ENCODE peak calls at places on chromosomes 13 and 19, in four cellular contexts. G is neural progenitor cell; V is HAP-1; L is CD8-positive, alpha-beta memory T cell. Y is an unnamed sample. For H3K27me3 and H3K4me1, the result is how much of the 10 kb centered on the place peaks cover.

GRCh38 chr19:55253842-55254624 is 4.8 kb downstream of the PPP6R1 start:
- DNase-seq in G (no peak), V (no peak), L (peak), Y (peak)

GRCh38 chr13:73661066-73661465 is 473.1 kb downstream of the KLF12 start:
- DNase-seq in G (no peak), V (no peak), L (no peak), Y (no peak)

GRCh38 chr19:16920816-16921529 is 32.2 kb downstream of the F2RL3 start:
- DNase-seq in G (no peak), V (no peak), L (no peak), Y (no peak)

GRCh38 chr19:34645551-34645950 is 31.4 kb downstream of the SCGB2B2 start:
- DNase-seq in G (no peak), V (no peak), L (no peak), Y (no peak)

GRCh38 chr13:109465151-109465550 is 321.2 kb downstream of the IRS2 start:
- DNase-seq in G (no peak), V (no peak), L (no peak), Y (no peak)

GRCh38 chr13:105363747-105364177 is 1171.7 kb downstream of the EFNB2 start:
- DNase-seq in G (peak), V (no peak), L (no peak), Y (no peak)

GRCh38 chr13:44629465-44630183 is 53.5 kb upstream of the TSC22D1 start:
- DNase-seq in G (no peak), V (no peak), L (no peak), Y (no peak)

GRCh38 chr19:31055454-31055853 is 293.8 kb downstream of the TSHZ3 start:
- DNase-seq in G (no peak), V (no peak), L (no peak), Y (no peak)

GRCh38 chr19:2207991-2208860 is 27.9 kb downstream of the PLEKHJ1 start:
- DNase-seq in G (peak), V (peak), L (peak), Y (no peak)

GRCh38 chr19:38745316-38745715 is 1.0 kb upstream of the CAPN12 start:
- DNase-seq in G (no peak), V (no peak), L (no peak), Y (no peak)

GRCh38 chr13:112486386-112487126 is 101.4 kb downstream of the TUBGCP3 start:
- DNase-seq in G (peak), V (no peak), L (no peak), Y (no peak)

GRCh38 chr13:21232196-21232595 is 55.7 kb downstream of the MRPL57 start:
- DNase-seq in G (no peak), V (no peak), L (no peak), Y (no peak)

GRCh38 chr13:98275711-98276171 is 98.7 kb upstream of the RNF113B start:
- DNase-seq in G (no peak), V (no peak), L (no peak), Y (no peak)

GRCh38 chr13:110442946-110443632 is 118.4 kb downstream of the RAB20 start:
- DNase-seq in G (no peak), V (no peak), L (no peak), Y (no peak)

GRCh38 chr19:3203754-3204645 is 18.3 kb downstream of the NCLN start:
- DNase-seq in G (no peak), V (no peak), L (no peak), Y (no peak)

GRCh38 chr13:74633734-74634133 is 499.5 kb upstream of the KLF12 start:
- DNase-seq in G (no peak), V (no peak), L (no peak), Y (no peak)

GRCh38 chr13:76596216-76596615 is 290.0 kb downstream of the KCTD12 start:
- DNase-seq in G (no peak), V (no peak), L (no peak), Y (no peak)

GRCh38 chr13:105346141-105346766 is 1189.2 kb downstream of the EFNB2 start:
- DNase-seq in G (no peak), V (no peak), L (no peak), Y (no peak)

GRCh38 chr13:105202384-105202783 is 1333.1 kb downstream of the EFNB2 start:
- DNase-seq in G (peak), V (no peak), L (no peak), Y (no peak)

GRCh38 chr13:94707400-94708021 is 4.8 kb downstream of the SOX21 start:
- DNase-seq in G (peak), V (peak), L (no peak), Y (no peak)

GRCh38 chr13:33931397-33931987 is 113.5 kb downstream of the RFC3 start:
- DNase-seq in G (peak), V (peak), L (no peak), Y (no peak)

DNA sequence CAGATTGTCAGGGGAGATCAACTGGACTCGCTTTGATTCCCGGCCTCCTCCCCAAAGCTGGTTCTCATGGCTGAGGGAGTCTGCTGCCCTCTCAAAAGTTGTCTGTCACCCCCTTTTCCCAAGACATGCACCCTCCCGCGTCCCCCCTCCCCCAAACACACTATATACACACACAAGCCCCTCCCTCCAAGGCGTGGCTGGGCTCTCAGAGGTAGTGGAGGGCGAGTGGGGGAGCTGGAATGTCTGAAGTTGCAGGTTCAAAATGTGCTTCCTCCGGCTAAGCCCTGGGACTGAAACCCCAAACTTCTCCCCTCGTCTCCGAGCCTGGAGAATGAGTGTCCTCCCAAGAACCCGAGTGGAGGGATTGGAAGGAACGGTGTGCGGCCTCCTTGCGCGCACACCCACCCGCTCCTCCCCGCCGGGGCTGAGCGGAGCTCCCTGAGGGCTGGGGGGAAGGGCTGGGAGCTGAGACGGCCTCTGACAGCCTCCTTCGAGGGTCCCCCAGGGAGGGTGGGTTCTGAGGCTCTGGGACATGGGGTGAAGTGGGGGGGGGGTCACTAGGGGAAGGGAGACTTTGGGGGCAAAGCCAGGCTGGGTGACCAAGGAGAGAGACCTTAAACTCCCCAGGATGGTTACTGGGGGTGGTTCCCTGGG is 9.9 kb upstream of the MEIS3 start:
- DNase-seq in G (no peak), V (no peak), L (no peak), Y (no peak)
- H3K27me3 ChIP-seq in G (under half), V (under half), L (under half), Y (under half)

DNA sequence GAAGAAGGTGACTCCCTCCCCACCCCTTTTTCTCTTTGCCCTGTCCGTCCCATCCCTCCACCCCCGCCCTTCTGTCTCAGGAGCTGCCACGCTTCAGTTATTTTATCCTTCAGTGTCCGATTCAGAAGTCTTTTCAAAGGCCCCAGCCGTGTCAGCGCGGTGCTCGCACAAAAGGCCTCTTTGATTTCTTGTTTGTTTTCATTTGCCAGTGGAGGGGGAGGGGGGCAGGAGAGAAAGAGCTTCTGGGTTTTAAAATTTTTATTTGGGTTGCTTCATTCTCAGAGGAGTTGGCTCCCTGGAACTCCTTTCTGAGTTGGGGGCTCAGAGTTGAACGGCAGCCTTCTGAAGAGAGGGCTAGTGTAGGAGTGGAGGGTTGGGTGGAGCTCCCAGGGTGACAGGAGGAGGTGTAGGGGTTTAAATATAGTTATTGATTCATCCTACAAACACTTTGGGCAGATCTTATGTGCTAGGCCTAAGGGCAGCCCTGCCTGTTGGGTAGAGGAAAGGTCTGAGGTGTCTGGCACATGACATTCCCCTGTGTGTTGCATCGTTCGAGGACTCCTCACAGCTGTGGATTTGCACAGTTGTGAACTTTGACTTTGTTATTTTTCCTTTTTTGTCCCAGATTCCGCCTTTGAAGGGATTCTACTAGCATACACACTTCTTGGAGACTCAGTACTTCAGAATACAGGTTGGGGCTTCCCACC is 36.8 kb downstream of the NFIX start:
- DNase-seq in G (peak), V (peak), L (no peak), Y (no peak)
- H3K4me1 ChIP-seq in G (under half), V (under half), L (under half), Y (under half)

DNA sequence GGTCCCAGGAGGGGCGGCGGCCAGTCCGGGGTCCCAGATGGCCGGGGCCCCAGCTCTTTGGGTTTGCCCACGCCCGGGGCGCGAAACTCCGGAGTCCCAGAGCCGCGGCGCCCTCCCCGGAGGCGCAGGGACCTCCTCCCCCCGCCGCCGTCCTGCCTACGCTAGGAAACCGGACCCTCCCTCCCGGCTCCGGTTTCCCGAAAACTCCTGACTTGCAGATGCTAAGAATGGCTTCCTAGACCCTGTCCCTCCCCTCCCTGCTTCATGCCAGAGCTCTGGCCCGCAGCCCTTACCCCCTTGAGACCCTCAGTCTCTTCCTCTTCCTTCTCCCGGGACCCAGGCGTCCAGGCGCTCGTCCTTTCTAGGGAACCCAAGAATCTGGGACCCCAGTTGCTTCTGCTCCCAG is 468 bp upstream of the MYBPC2 start:
- DNase-seq in G (peak), V (peak), L (no peak), Y (no peak)
- H3K27me3 ChIP-seq in G (under half), V (under half), L (under half), Y (under half)

DNA sequence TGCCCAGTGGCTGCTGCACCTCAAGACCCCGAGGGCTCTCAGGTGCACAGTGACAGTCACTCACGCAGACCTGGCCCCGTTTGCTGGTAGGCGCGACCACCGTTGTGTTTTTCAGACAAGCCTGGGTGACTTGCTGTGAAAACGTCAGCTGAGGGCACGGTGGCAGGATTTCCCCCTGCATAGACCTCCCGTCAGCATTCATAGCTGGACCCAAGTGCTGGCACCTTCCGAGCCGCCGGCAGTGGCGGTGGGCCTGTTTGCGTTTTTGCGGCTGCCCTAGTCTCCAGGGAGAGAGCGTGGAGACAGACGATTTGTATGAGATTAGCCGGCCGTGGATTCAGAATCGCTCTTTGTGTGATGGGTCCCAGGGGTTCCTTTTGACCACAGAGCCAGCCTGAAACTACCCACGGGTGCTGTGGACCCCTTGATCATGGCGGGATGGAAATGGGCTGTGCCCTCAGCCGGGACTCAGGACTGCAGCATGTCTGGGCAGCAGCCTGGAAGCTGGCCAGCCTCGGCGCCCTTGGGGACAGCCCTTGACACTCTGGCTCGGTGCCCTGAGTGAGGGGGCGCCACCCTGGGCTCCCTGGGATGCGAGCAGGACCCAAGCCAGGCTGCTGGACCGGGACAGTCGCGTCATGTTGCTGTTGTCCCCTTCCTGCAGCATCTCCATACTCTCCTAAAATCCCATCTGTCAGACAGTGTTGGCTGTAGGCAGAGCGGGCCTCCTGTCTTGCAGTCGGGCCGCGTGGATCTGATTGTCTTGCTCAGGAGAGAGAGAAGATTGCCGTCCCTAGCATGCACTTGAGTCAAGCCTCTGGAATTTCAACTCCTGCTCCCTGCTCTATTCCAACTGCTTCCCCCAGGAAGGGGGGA is 8.6 kb downstream of the KDM4B start:
- DNase-seq in G (no peak), V (no peak), L (no peak), Y (no peak)
- H3K4me1 ChIP-seq in G (under half), V (under half), L (under half), Y (under half)

GRCh38 chr19:42401365-42402303 is 11.5 kb upstream of the CNFN start:
- DNase-seq in G (peak), V (peak), L (peak), Y (peak)
- H3K27me3 ChIP-seq in G (under half), V (under half), L (under half), Y (under half)

GRCh38 chr19:49119411-49120324 is at the start of gene PPFIA3:
- DNase-seq in G (peak), V (peak), L (peak), Y (no peak)
- H3K4me1 ChIP-seq in G (under half), V (under half), L (under half), Y (under half)

Y was measured in effector memory CD4-positive, alpha-beta T cell.